ENCODE peak calls at places on chromosomes 2 and 18, in four cellular contexts. Q is fibroblast of the aortic adventitia; D is activated T-cell treated with anti-CD3 and anti-CD28 coated beads for 1 hour; B is activated CD4-positive, alpha-beta T cell treated with anti-CD3 and anti-CD28 coated beads, Interleukin-2, amount 50 U/mL, for 4 hours. Z is an unnamed sample.

GRCh38 chr2:42758751-42759150 is 5.2 kb downstream of the OXER1 start:
- DNase-seq in B (no peak), Q (no peak), D (no peak), Z (no peak)

GRCh38 chr18:12657048-12657848 is 659 bp downstream of the SPIRE1 start:
- DNase-seq in Q (peak), D (no peak), B (peak), Z (no peak)

GRCh38 chr2:137950238-137950637 is 14.0 kb upstream of the HNMT start:
- DNase-seq in D (no peak), Q (no peak), B (no peak), Z (no peak)

GRCh38 chr2:239824866-239825704 is 200.1 kb downstream of the NDUFA10 start:
- DNase-seq in Q (no peak), D (no peak), B (no peak), Z (peak)

GRCh38 chr2:203650860-203651613 is 55.4 kb upstream of the CD28 start:
- DNase-seq in B (no peak), D (no peak), Q (peak), Z (no peak)

GRCh38 chr18:57705861-57706590 is 84.4 kb upstream of the NARS1 start:
- DNase-seq in Q (peak), B (no peak), D (no peak), Z (no peak)

GRCh38 chr2:1769703-1770422 is 25.5 kb upstream of the PXDN start:
- DNase-seq in Q (peak), D (peak), B (peak), Z (peak)

GRCh38 chr2:20165677-20166509 is 59.0 kb downstream of the SDC1 start:
- DNase-seq in Q (no peak), D (no peak), B (no peak), Z (no peak)

GRCh38 chr18:456361-456821 is 44.1 kb downstream of the COLEC12 start:
- DNase-seq in B (no peak), Q (peak), D (no peak), Z (peak)

GRCh38 chr2:7634370-7634769 is 717.2 kb downstream of the RNF144A start:
- DNase-seq in Q (no peak), B (no peak), D (no peak), Z (no peak)

GRCh38 chr2:191740016-191740419 is 62.1 kb downstream of the NABP1 start:
- DNase-seq in D (peak), Q (no peak), B (peak), Z (no peak)

GRCh38 chr18:47754311-47755101 is 176.0 kb downstream of the SMAD2 start:
- DNase-seq in B (peak), D (peak), Q (no peak), Z (no peak)

GRCh38 chr2:28753043-28753683 is 1.5 kb downstream of the PPP1CB start:
- DNase-seq in B (peak), Q (peak), D (peak), Z (peak)

GRCh38 chr18:32040936-32041335 is 22.3 kb downstream of the RNF125 start:
- DNase-seq in B (peak), D (peak), Q (no peak), Z (no peak)

GRCh38 chr2:67829470-67829869 is 233.3 kb downstream of the C1D start:
- DNase-seq in Q (no peak), B (no peak), D (no peak), Z (no peak)

GRCh38 chr2:30666307-30666874 is 140.9 kb downstream of the CAPN13 start:
- DNase-seq in D (no peak), B (no peak), Q (peak), Z (no peak)

GRCh38 chr2:74010087-74010541 is 25.4 kb downstream of the TET3 start:
- DNase-seq in D (no peak), B (no peak), Q (no peak), Z (peak)

GRCh38 chr2:18871430-18871829 is 282.1 kb upstream of the NT5C1B start:
- DNase-seq in D (no peak), Q (no peak), B (no peak), Z (no peak)

GRCh38 chr2:97697252-97698235 is 15.8 kb upstream of the ZAP70 start:
- DNase-seq in B (peak), D (peak), Q (peak), Z (peak)

GRCh38 chr2:150307258-150307657 is 180.2 kb downstream of the RND3 start:
- DNase-seq in D (no peak), B (no peak), Q (no peak), Z (no peak)

GRCh38 chr2:43438858-43439655 is 156.8 kb downstream of the THADA start:
- DNase-seq in B (no peak), Q (no peak), D (no peak), Z (no peak)

GRCh38 chr2:135783416-135783815 is 41.8 kb downstream of the UBXN4 start:
- DNase-seq in D (no peak), Q (no peak), B (no peak), Z (no peak)

GRCh38 chr18:67875057-67875456 is 358.5 kb upstream of the DSEL start:
- DNase-seq in Q (no peak), D (no peak), B (no peak), Z (no peak)

GRCh38 chr18:37085362-37085761 is 256.4 kb downstream of the KIAA1328 start:
- DNase-seq in Q (no peak), D (no peak), B (no peak), Z (no peak)

GRCh38 chr2:100894531-100895156 is 74.7 kb downstream of the NPAS2 start:
- DNase-seq in Q (no peak), B (no peak), D (no peak), Z (no peak)

GRCh38 chr2:162297925-162298552 is 20.4 kb downstream of the IFIH1 start:
- DNase-seq in D (peak), Q (peak), B (peak), Z (no peak)

GRCh38 chr2:107419191-107419590 is 407.5 kb upstream of the RGPD4 start:
- DNase-seq in Q (no peak), D (no peak), B (no peak), Z (no peak)

GRCh38 chr2:142030735-142031134 is 100.1 kb downstream of the LRP1B start:
- DNase-seq in B (no peak), D (no peak), Q (no peak), Z (no peak)

GRCh38 chr2:178258916-178259315 is 64.6 kb downstream of the OSBPL6 start:
- DNase-seq in Q (no peak), D (no peak), B (no peak), Z (no peak)

GRCh38 chr2:201913197-201913596 is 106.9 kb downstream of the CDK15 start:
- DNase-seq in D (no peak), B (no peak), Q (no peak), Z (no peak)

GRCh38 chr2:176813526-176814179 is 398.9 kb upstream of the HNRNPA3 start:
- DNase-seq in Q (no peak), D (no peak), B (no peak), Z (no peak)

GRCh38 chr2:20241973-20242726 is 17.2 kb upstream of the SDC1 start:
- DNase-seq in D (no peak), Q (no peak), B (no peak), Z (no peak)

GRCh38 chr2:233604826-233605225 is 12.6 kb upstream of the UGT1A8 start:
- DNase-seq in B (no peak), D (no peak), Q (no peak), Z (no peak)

GRCh38 chr2:64819774-64820688 is 166.3 kb upstream of the SERTAD2 start:
- DNase-seq in B (peak), Q (no peak), D (peak), Z (no peak)

GRCh38 chr2:126678278-126679073 is 22.5 kb downstream of the GYPC start:
- DNase-seq in D (no peak), B (no peak), Q (peak), Z (no peak)

Z was measured in breast epithelium.